ENCODE peak calls at places on chromosomes 16 and 17, in eight cellular contexts. L is T-helper 1 cell; J is effector CD4-positive, alpha-beta T cell; A is amniotic epithelial cell; N is midbrain; K is SW 1271; Z is retinal pigment epithelial cell; R is trophoblast cell. B is an unnamed sample.

GRCh38 chr16:27127293-27127692 is 60.6 kb downstream of the C16orf82 start:
- DNase-seq in L (no peak), J (no peak), A (no peak), N (no peak), K (no peak), Z (no peak), R (no peak), B (no peak)

GRCh38 chr17:76148015-76148326 is 6.9 kb upstream of the FOXJ1 start:
- DNase-seq in L (no peak), J (no peak), A (no peak), N (no peak), K (no peak), Z (no peak), R (no peak), B (no peak)

GRCh38 chr16:31084584-31085298 is 4.0 kb downstream of the PRSS53 start:
- DNase-seq in L (no peak), J (no peak), A (no peak), N (no peak), K (no peak), Z (no peak), R (no peak), B (no peak)

GRCh38 chr17:59785091-59785799 is 77.8 kb downstream of the VMP1 start:
- DNase-seq in L (no peak), J (no peak), A (peak; percentile 69), N (no peak), K (no peak), Z (no peak), R (no peak), B (peak; percentile 60)

GRCh38 chr16:924806-925205 is 46.0 kb downstream of the LMF1 start:
- DNase-seq in L (no peak), J (no peak), A (no peak), N (no peak), K (no peak), Z (no peak), R (no peak), B (no peak)

GRCh38 chr17:43662432-43663141 is 865 bp upstream of the MEOX1 start:
- DNase-seq in L (no peak), J (no peak), A (no peak), N (no peak), K (no peak), Z (no peak), R (no peak), B (no peak)

GRCh38 chr16:57263585-57264351 is 18.7 kb downstream of the ARL2BP start:
- DNase-seq in L (no peak), J (no peak), A (no peak), N (no peak), K (no peak), Z (no peak), R (no peak), B (no peak)

GRCh38 chr17:61492759-61493526 is 40.7 kb downstream of the TBX4 start:
- DNase-seq in L (no peak), J (no peak), A (peak; percentile 68), N (no peak), K (no peak), Z (no peak), R (peak; percentile 92), B (no peak)

GRCh38 chr17:29135464-29135863 is 44.7 kb downstream of the MYO18A start:
- DNase-seq in L (no peak), J (no peak), A (no peak), N (no peak), K (no peak), Z (no peak), R (no peak), B (no peak)

GRCh38 chr16:2702871-2703745 is 16.9 kb downstream of the PRSS27 start:
- DNase-seq in L (no peak), J (no peak), A (no peak), N (peak; percentile 53), K (no peak), Z (no peak), R (no peak), B (no peak)

GRCh38 chr17:42221886-42222745 is 27.8 kb upstream of the GHDC start:
- DNase-seq in L (peak; percentile 53), J (peak; percentile 52), A (peak; percentile 60), N (peak; percentile 56), K (peak; percentile 52), Z (no peak), R (peak; percentile 27), B (peak; percentile 48)